ENCODE peak calls at places on chromosomes 13 and 19, in eight cellular contexts. One of them, this sample, is unnamed.

GRCh38 chr19:10503002-10503789 is at the start of gene KEAP1:
- DNase-seq in pancreas: no peak
- DNase-seq in testis: peak; percentile 65
- DNase-seq in heart right ventricle: peak; percentile 45
- DNase-seq in IMR-90: no peak
- DNase-seq in mammary epithelial cell: no peak
- DNase-seq in GM12878: no peak
- DNase-seq in upper lobe of right lung: peak; percentile 82
- DNase-seq in this sample: peak; percentile 68

GRCh38 chr13:50203256-50204083 is 188.2 kb downstream of the KCNRG start:
- DNase-seq in mammary epithelial cell: no peak
- DNase-seq in heart right ventricle: no peak
- DNase-seq in testis: no peak
- DNase-seq in IMR-90: no peak
- DNase-seq in upper lobe of right lung: no peak
- DNase-seq in GM12878: no peak
- DNase-seq in pancreas: no peak
- DNase-seq in this sample: no peak

GRCh38 chr19:2444251-2445002 is 12.3 kb downstream of the LMNB2 start:
- DNase-seq in IMR-90: no peak
- DNase-seq in pancreas: no peak
- DNase-seq in testis: no peak
- DNase-seq in upper lobe of right lung: no peak
- DNase-seq in heart right ventricle: no peak
- DNase-seq in GM12878: no peak
- DNase-seq in mammary epithelial cell: no peak
- DNase-seq in this sample: no peak

GRCh38 chr13:31234729-31235128 is 35.0 kb downstream of the B3GLCT start:
- DNase-seq in IMR-90: no peak
- DNase-seq in heart right ventricle: no peak
- DNase-seq in upper lobe of right lung: no peak
- DNase-seq in GM12878: no peak
- DNase-seq in pancreas: no peak
- DNase-seq in mammary epithelial cell: no peak
- DNase-seq in testis: no peak
- DNase-seq in this sample: no peak

GRCh38 chr19:37484406-37485115 is 15.4 kb downstream of the ZNF570 start:
- DNase-seq in pancreas: no peak
- DNase-seq in upper lobe of right lung: no peak
- DNase-seq in IMR-90: no peak
- DNase-seq in GM12878: no peak
- DNase-seq in mammary epithelial cell: no peak
- DNase-seq in testis: no peak
- DNase-seq in heart right ventricle: no peak
- DNase-seq in this sample: no peak

GRCh38 chr19:41175825-41176734 is 16.9 kb upstream of the CYP2S1 start:
- DNase-seq in IMR-90: peak; percentile 76
- DNase-seq in testis: no peak
- DNase-seq in pancreas: peak; percentile 72
- DNase-seq in upper lobe of right lung: peak; percentile 85
- DNase-seq in heart right ventricle: no peak
- DNase-seq in mammary epithelial cell: peak; percentile 71
- DNase-seq in GM12878: no peak
- DNase-seq in this sample: peak; percentile 88

GRCh38 chr13:49935171-49936084 is 712 bp downstream of the SPRYD7 start:
- DNase-seq in heart right ventricle: no peak
- DNase-seq in IMR-90: peak; percentile 50
- DNase-seq in pancreas: no peak
- DNase-seq in GM12878: no peak
- DNase-seq in upper lobe of right lung: no peak
- DNase-seq in mammary epithelial cell: peak; percentile 79
- DNase-seq in testis: peak; percentile 63
- DNase-seq in this sample: peak; percentile 67

GRCh38 chr13:31638577-31638976 is 100.7 kb upstream of the RXFP2 start:
- DNase-seq in heart right ventricle: no peak
- DNase-seq in GM12878: no peak
- DNase-seq in upper lobe of right lung: no peak
- DNase-seq in mammary epithelial cell: peak; percentile 69
- DNase-seq in pancreas: no peak
- DNase-seq in IMR-90: peak; percentile 65
- DNase-seq in testis: no peak
- DNase-seq in this sample: no peak

GRCh38 chr13:48559638-48560320 is 26.9 kb upstream of the RCBTB2 start:
- DNase-seq in testis: no peak
- DNase-seq in upper lobe of right lung: no peak
- DNase-seq in mammary epithelial cell: peak; percentile 84
- DNase-seq in heart right ventricle: no peak
- DNase-seq in IMR-90: peak; percentile 70
- DNase-seq in GM12878: no peak
- DNase-seq in pancreas: no peak
- DNase-seq in this sample: no peak

GRCh38 chr19:49660338-49660961 is 5.2 kb downstream of the IRF3 start:
- DNase-seq in IMR-90: no peak
- DNase-seq in testis: no peak
- DNase-seq in pancreas: no peak
- DNase-seq in GM12878: no peak
- DNase-seq in mammary epithelial cell: no peak
- DNase-seq in upper lobe of right lung: no peak
- DNase-seq in heart right ventricle: no peak
- DNase-seq in this sample: no peak

GRCh38 chr13:107866007-107866665 is 349.2 kb downstream of the LIG4 start:
- DNase-seq in mammary epithelial cell: peak; percentile 35
- DNase-seq in GM12878: no peak
- DNase-seq in heart right ventricle: no peak
- DNase-seq in IMR-90: peak; percentile 34
- DNase-seq in pancreas: no peak
- DNase-seq in upper lobe of right lung: peak; percentile 67
- DNase-seq in testis: peak; percentile 48
- DNase-seq in this sample: no peak

GRCh38 chr19:39671739-39672363 is 16.1 kb downstream of the LGALS16 start:
- DNase-seq in mammary epithelial cell: peak; percentile 31
- DNase-seq in testis: peak; percentile 53
- DNase-seq in IMR-90: peak; percentile 43
- DNase-seq in heart right ventricle: no peak
- DNase-seq in pancreas: no peak
- DNase-seq in GM12878: no peak
- DNase-seq in upper lobe of right lung: no peak
- DNase-seq in this sample: peak; percentile 33

GRCh38 chr13:98963917-98964316 is 13.9 kb downstream of the DOCK9 start:
- DNase-seq in mammary epithelial cell: no peak
- DNase-seq in IMR-90: no peak
- DNase-seq in testis: no peak
- DNase-seq in upper lobe of right lung: no peak
- DNase-seq in GM12878: no peak
- DNase-seq in heart right ventricle: no peak
- DNase-seq in pancreas: no peak
- DNase-seq in this sample: no peak
- H3K4me1 ChIP-seq in mammary epithelial cell: peaks cover 14% of the 10 kb centered on the region
- H3K4me1 ChIP-seq in IMR-90: no peaks in the 10 kb centered on the region
- H3K4me1 ChIP-seq in testis: peaks cover 13% of the 10 kb centered on the region
- H3K4me1 ChIP-seq in upper lobe of right lung: peaks cover 29% of the 10 kb centered on the region
- H3K4me1 ChIP-seq in GM12878: no peaks in the 10 kb centered on the region
- H3K4me1 ChIP-seq in heart right ventricle: peaks cover 33% of the 10 kb centered on the region
- H3K4me1 ChIP-seq in pancreas: no peaks in the 10 kb centered on the region
- H3K4me1 ChIP-seq in this sample: no peaks in the 10 kb centered on the region

GRCh38 chr19:13101590-13102415 is 855 bp downstream of the LYL1 start:
- DNase-seq in testis: no peak
- DNase-seq in upper lobe of right lung: no peak
- DNase-seq in IMR-90: no peak
- DNase-seq in heart right ventricle: no peak
- DNase-seq in pancreas: no peak
- DNase-seq in GM12878: no peak
- DNase-seq in mammary epithelial cell: no peak
- DNase-seq in this sample: no peak

GRCh38 chr19:13100871-13101589 is 1.6 kb downstream of the LYL1 start:
- DNase-seq in heart right ventricle: no peak
- DNase-seq in testis: no peak
- DNase-seq in mammary epithelial cell: no peak
- DNase-seq in upper lobe of right lung: no peak
- DNase-seq in pancreas: no peak
- DNase-seq in IMR-90: no peak
- DNase-seq in GM12878: no peak
- DNase-seq in this sample: no peak

GRCh38 chr19:13098291-13099072 is 4.2 kb downstream of the LYL1 start:
- DNase-seq in upper lobe of right lung: no peak
- DNase-seq in heart right ventricle: peak; percentile 36
- DNase-seq in pancreas: no peak
- DNase-seq in mammary epithelial cell: no peak
- DNase-seq in testis: no peak
- DNase-seq in IMR-90: no peak
- DNase-seq in GM12878: no peak
- DNase-seq in this sample: peak; percentile 58

GRCh38 chr19:13099073-13099999 is 3.3 kb downstream of the LYL1 start:
- DNase-seq in GM12878: no peak
- DNase-seq in testis: peak; percentile 67
- DNase-seq in upper lobe of right lung: peak; percentile 91
- DNase-seq in pancreas: no peak
- DNase-seq in IMR-90: no peak
- DNase-seq in heart right ventricle: peak; percentile 82
- DNase-seq in mammary epithelial cell: no peak
- DNase-seq in this sample: peak; percentile 81

GRCh38 chr19:13100031-13100588 is 2.5 kb downstream of the LYL1 start:
- DNase-seq in heart right ventricle: no peak
- DNase-seq in upper lobe of right lung: no peak
- DNase-seq in testis: no peak
- DNase-seq in IMR-90: no peak
- DNase-seq in GM12878: peak; percentile 78
- DNase-seq in mammary epithelial cell: peak; percentile 17
- DNase-seq in pancreas: no peak
- DNase-seq in this sample: no peak
- H3K27me3 ChIP-seq in heart right ventricle: no peaks in the 10 kb centered on the region
- H3K27me3 ChIP-seq in upper lobe of right lung: no peaks in the 10 kb centered on the region
- H3K27me3 ChIP-seq in testis: no peaks in the 10 kb centered on the region
- H3K27me3 ChIP-seq in IMR-90: no peaks in the 10 kb centered on the region
- H3K27me3 ChIP-seq in GM12878: peaks cover 2% of the 10 kb centered on the region
- H3K27me3 ChIP-seq in mammary epithelial cell: no peaks in the 10 kb centered on the region
- H3K27me3 ChIP-seq in pancreas: no peaks in the 10 kb centered on the region
- H3K27me3 ChIP-seq in this sample: no peaks in the 10 kb centered on the region

DNA sequence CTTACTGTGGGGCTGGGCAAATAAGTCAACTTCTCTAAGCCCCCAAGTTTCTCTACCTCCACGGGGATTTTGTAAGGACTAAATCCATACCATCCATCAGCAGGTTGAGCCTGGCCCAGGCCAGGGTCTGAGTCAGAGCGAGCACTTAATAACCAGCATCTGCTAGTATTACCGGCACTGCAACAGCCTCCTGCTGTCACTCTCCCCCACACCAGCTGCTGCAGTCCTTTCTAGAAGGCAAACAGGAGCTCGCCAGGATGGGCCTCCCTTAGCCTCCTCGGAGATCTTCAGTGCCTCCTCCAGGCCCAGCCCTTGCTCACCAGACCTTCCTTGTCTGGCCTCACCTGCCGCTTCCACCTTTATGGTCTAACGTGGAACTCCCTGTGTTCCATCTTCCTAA is 3.2 kb downstream of the NAPA start:
- DNase-seq in mammary epithelial cell: no peak
- DNase-seq in GM12878: no peak
- DNase-seq in pancreas: no peak
- DNase-seq in heart right ventricle: no peak
- DNase-seq in upper lobe of right lung: no peak
- DNase-seq in IMR-90: peak; percentile 61
- DNase-seq in testis: no peak
- DNase-seq in this sample: no peak
- H3K4me1 ChIP-seq in mammary epithelial cell: peaks cover 31% of the 10 kb centered on the region
- H3K4me1 ChIP-seq in GM12878: peaks cover 18% of the 10 kb centered on the region
- H3K4me1 ChIP-seq in pancreas: peaks cover 62% of the 10 kb centered on the region
- H3K4me1 ChIP-seq in heart right ventricle: peaks cover 43% of the 10 kb centered on the region
- H3K4me1 ChIP-seq in upper lobe of right lung: peaks cover 79% of the 10 kb centered on the region
- H3K4me1 ChIP-seq in IMR-90: peaks cover 18% of the 10 kb centered on the region
- H3K4me1 ChIP-seq in testis: peaks cover 65% of the 10 kb centered on the region
- H3K4me1 ChIP-seq in this sample: peaks cover 12% of the 10 kb centered on the region

DNA sequence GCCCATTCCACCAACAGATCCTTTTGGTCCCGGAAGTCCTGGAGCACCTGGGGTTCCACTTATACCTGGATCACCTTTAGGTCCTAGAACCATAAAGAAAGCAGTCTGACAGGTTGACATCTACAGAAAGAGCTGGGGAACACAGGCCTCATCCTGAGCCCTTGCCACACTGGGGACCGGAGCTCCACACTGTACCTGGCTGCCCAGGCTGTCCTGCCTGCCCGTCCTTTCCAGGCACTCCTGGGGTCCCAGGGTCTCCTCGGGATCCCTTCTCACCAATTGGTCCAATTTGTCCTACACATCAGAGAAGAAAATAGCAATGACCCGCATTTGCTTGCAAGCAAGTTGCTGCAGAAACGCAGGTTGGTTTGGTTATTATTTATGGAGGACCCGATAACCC is 130.5 kb downstream of the COL4A1 start:
- DNase-seq in heart right ventricle: no peak
- DNase-seq in mammary epithelial cell: no peak
- DNase-seq in IMR-90: no peak
- DNase-seq in testis: no peak
- DNase-seq in upper lobe of right lung: peak; percentile 55
- DNase-seq in GM12878: no peak
- DNase-seq in pancreas: no peak
- DNase-seq in this sample: no peak
- H3K27me3 ChIP-seq in heart right ventricle: no peaks in the 10 kb centered on the region
- H3K27me3 ChIP-seq in mammary epithelial cell: no peaks in the 10 kb centered on the region
- H3K27me3 ChIP-seq in IMR-90: no peaks in the 10 kb centered on the region
- H3K27me3 ChIP-seq in testis: no peaks in the 10 kb centered on the region
- H3K27me3 ChIP-seq in upper lobe of right lung: no peaks in the 10 kb centered on the region
- H3K27me3 ChIP-seq in GM12878: no peaks in the 10 kb centered on the region
- H3K27me3 ChIP-seq in pancreas: no peaks in the 10 kb centered on the region
- H3K27me3 ChIP-seq in this sample: no peaks in the 10 kb centered on the region

GRCh38 chr13:111168116-111168515 is 53.0 kb downstream of the ARHGEF7 start:
- DNase-seq in testis: no peak
- DNase-seq in IMR-90: no peak
- DNase-seq in mammary epithelial cell: no peak
- DNase-seq in GM12878: no peak
- DNase-seq in upper lobe of right lung: no peak
- DNase-seq in pancreas: no peak
- DNase-seq in heart right ventricle: no peak
- DNase-seq in this sample: no peak

GRCh38 chr13:111175948-111176347 is 60.8 kb downstream of the ARHGEF7 start:
- DNase-seq in pancreas: no peak
- DNase-seq in upper lobe of right lung: no peak
- DNase-seq in IMR-90: no peak
- DNase-seq in heart right ventricle: no peak
- DNase-seq in GM12878: no peak
- DNase-seq in mammary epithelial cell: no peak
- DNase-seq in testis: no peak
- DNase-seq in this sample: no peak

GRCh38 chr13:111174377-111174776 is 59.3 kb downstream of the ARHGEF7 start:
- DNase-seq in IMR-90: no peak
- DNase-seq in pancreas: no peak
- DNase-seq in testis: no peak
- DNase-seq in mammary epithelial cell: no peak
- DNase-seq in upper lobe of right lung: no peak
- DNase-seq in heart right ventricle: no peak
- DNase-seq in GM12878: no peak
- DNase-seq in this sample: no peak

GRCh38 chr13:111175372-111175771 is 60.3 kb downstream of the ARHGEF7 start:
- DNase-seq in testis: no peak
- DNase-seq in GM12878: no peak
- DNase-seq in pancreas: no peak
- DNase-seq in upper lobe of right lung: no peak
- DNase-seq in mammary epithelial cell: no peak
- DNase-seq in heart right ventricle: no peak
- DNase-seq in IMR-90: no peak
- DNase-seq in this sample: no peak

GRCh38 chr13:111171629-111172028 is 56.5 kb downstream of the ARHGEF7 start:
- DNase-seq in upper lobe of right lung: no peak
- DNase-seq in IMR-90: peak; percentile 22
- DNase-seq in mammary epithelial cell: peak; percentile 25
- DNase-seq in heart right ventricle: no peak
- DNase-seq in testis: no peak
- DNase-seq in pancreas: no peak
- DNase-seq in GM12878: no peak
- DNase-seq in this sample: no peak
- H3K4me1 ChIP-seq in upper lobe of right lung: peaks cover 25% of the 10 kb centered on the region
- H3K4me1 ChIP-seq in IMR-90: peaks cover 9% of the 10 kb centered on the region
- H3K4me1 ChIP-seq in mammary epithelial cell: no peaks in the 10 kb centered on the region
- H3K4me1 ChIP-seq in heart right ventricle: peaks cover under 1% of the 10 kb centered on the region
- H3K4me1 ChIP-seq in testis: no peaks in the 10 kb centered on the region
- H3K4me1 ChIP-seq in pancreas: peaks cover 6% of the 10 kb centered on the region
- H3K4me1 ChIP-seq in GM12878: peaks cover 19% of the 10 kb centered on the region
- H3K4me1 ChIP-seq in this sample: peaks cover 14% of the 10 kb centered on the region